ENCODE peak calls at places on chromosome X, in nine cellular contexts. One of them, this sample, is unnamed.
A peak's percentile ranks its signal among the peaks of the same experiment; 100 is the strongest.

GRCh38 chrX:23952984-23953907 is 45.4 kb downstream of the CXorf58 start:
- DNase-seq in sigmoid colon: no peak
- DNase-seq in fibroblast of pulmonary artery: no peak
- DNase-seq in HFF-Myc: no peak
- DNase-seq in pancreas: no peak
- DNase-seq in psoas muscle: no peak
- DNase-seq in GM23338: peak; percentile 43
- DNase-seq in lower lobe of right lung: no peak
- DNase-seq in uterus: no peak
- DNase-seq in this sample: no peak

GRCh38 chrX:20421275-20421674 is 154.6 kb upstream of the RPS6KA3 start:
- DNase-seq in lower lobe of right lung: no peak
- DNase-seq in GM23338: no peak
- DNase-seq in HFF-Myc: no peak
- DNase-seq in pancreas: no peak
- DNase-seq in sigmoid colon: no peak
- DNase-seq in uterus: no peak
- DNase-seq in psoas muscle: no peak
- DNase-seq in fibroblast of pulmonary artery: peak; percentile 51
- DNase-seq in this sample: no peak

GRCh38 chrX:142089193-142089592 is 115.9 kb downstream of the MAGEC2 start:
- DNase-seq in GM23338: peak; percentile 17
- DNase-seq in pancreas: no peak
- DNase-seq in lower lobe of right lung: no peak
- DNase-seq in uterus: no peak
- DNase-seq in sigmoid colon: no peak
- DNase-seq in fibroblast of pulmonary artery: peak; percentile 44
- DNase-seq in psoas muscle: no peak
- DNase-seq in HFF-Myc: peak; percentile 3
- DNase-seq in this sample: no peak

GRCh38 chrX:20454117-20454516 is 187.4 kb upstream of the RPS6KA3 start:
- DNase-seq in psoas muscle: no peak
- DNase-seq in pancreas: no peak
- DNase-seq in fibroblast of pulmonary artery: peak; percentile 3
- DNase-seq in uterus: no peak
- DNase-seq in GM23338: no peak
- DNase-seq in sigmoid colon: no peak
- DNase-seq in lower lobe of right lung: no peak
- DNase-seq in HFF-Myc: no peak
- DNase-seq in this sample: no peak

GRCh38 chrX:103608305-103608963 is 671 bp downstream of the TCEAL3 start:
- DNase-seq in lower lobe of right lung: peak; percentile 51
- DNase-seq in HFF-Myc: no peak
- DNase-seq in pancreas: peak; percentile 27
- DNase-seq in psoas muscle: peak; percentile 21
- DNase-seq in uterus: peak; percentile 27
- DNase-seq in fibroblast of pulmonary artery: no peak
- DNase-seq in sigmoid colon: no peak
- DNase-seq in GM23338: no peak
- DNase-seq in this sample: no peak

GRCh38 chrX:75155454-75155829 is 641 bp downstream of the ABCB7 start:
- DNase-seq in GM23338: peak; percentile 2
- DNase-seq in lower lobe of right lung: no peak
- DNase-seq in pancreas: no peak
- DNase-seq in sigmoid colon: no peak
- DNase-seq in fibroblast of pulmonary artery: no peak
- DNase-seq in uterus: no peak
- DNase-seq in HFF-Myc: no peak
- DNase-seq in psoas muscle: no peak
- DNase-seq in this sample: no peak

GRCh38 chrX:22686138-22686541 is 313.6 kb upstream of the DDX53 start:
- DNase-seq in sigmoid colon: peak; percentile 61
- DNase-seq in fibroblast of pulmonary artery: peak; percentile 91
- DNase-seq in psoas muscle: peak; percentile 19
- DNase-seq in GM23338: no peak
- DNase-seq in HFF-Myc: peak; percentile 14
- DNase-seq in lower lobe of right lung: no peak
- DNase-seq in uterus: no peak
- DNase-seq in pancreas: no peak
- DNase-seq in this sample: no peak

GRCh38 chrX:23726196-23726595 is 16.9 kb downstream of the ACOT9 start:
- DNase-seq in uterus: no peak
- DNase-seq in lower lobe of right lung: no peak
- DNase-seq in GM23338: no peak
- DNase-seq in HFF-Myc: no peak
- DNase-seq in fibroblast of pulmonary artery: no peak
- DNase-seq in pancreas: no peak
- DNase-seq in sigmoid colon: no peak
- DNase-seq in psoas muscle: no peak
- DNase-seq in this sample: no peak

GRCh38 chrX:67328496-67328895 is 215.3 kb upstream of the AR start:
- DNase-seq in GM23338: no peak
- DNase-seq in HFF-Myc: no peak
- DNase-seq in fibroblast of pulmonary artery: no peak
- DNase-seq in lower lobe of right lung: no peak
- DNase-seq in pancreas: no peak
- DNase-seq in sigmoid colon: no peak
- DNase-seq in uterus: no peak
- DNase-seq in psoas muscle: no peak
- DNase-seq in this sample: no peak

GRCh38 chrX:2705036-2705435 is 13.9 kb downstream of the CD99 start:
- DNase-seq in HFF-Myc: no peak
- DNase-seq in fibroblast of pulmonary artery: peak; percentile 53
- DNase-seq in sigmoid colon: no peak
- DNase-seq in uterus: no peak
- DNase-seq in pancreas: no peak
- DNase-seq in lower lobe of right lung: no peak
- DNase-seq in psoas muscle: no peak
- DNase-seq in GM23338: no peak
- DNase-seq in this sample: no peak

GRCh38 chrX:25158635-25159034 is 142.9 kb upstream of the ARX start:
- DNase-seq in lower lobe of right lung: no peak
- DNase-seq in GM23338: no peak
- DNase-seq in sigmoid colon: no peak
- DNase-seq in psoas muscle: no peak
- DNase-seq in pancreas: no peak
- DNase-seq in HFF-Myc: no peak
- DNase-seq in uterus: no peak
- DNase-seq in fibroblast of pulmonary artery: no peak
- DNase-seq in this sample: no peak

GRCh38 chrX:123731258-123731986 is 1.4 kb downstream of the THOC2 start:
- DNase-seq in fibroblast of pulmonary artery: peak; percentile 38
- DNase-seq in sigmoid colon: no peak
- DNase-seq in psoas muscle: no peak
- DNase-seq in lower lobe of right lung: peak; percentile 59
- DNase-seq in pancreas: no peak
- DNase-seq in HFF-Myc: no peak
- DNase-seq in GM23338: peak; percentile 18
- DNase-seq in uterus: no peak
- DNase-seq in this sample: no peak

DNA sequence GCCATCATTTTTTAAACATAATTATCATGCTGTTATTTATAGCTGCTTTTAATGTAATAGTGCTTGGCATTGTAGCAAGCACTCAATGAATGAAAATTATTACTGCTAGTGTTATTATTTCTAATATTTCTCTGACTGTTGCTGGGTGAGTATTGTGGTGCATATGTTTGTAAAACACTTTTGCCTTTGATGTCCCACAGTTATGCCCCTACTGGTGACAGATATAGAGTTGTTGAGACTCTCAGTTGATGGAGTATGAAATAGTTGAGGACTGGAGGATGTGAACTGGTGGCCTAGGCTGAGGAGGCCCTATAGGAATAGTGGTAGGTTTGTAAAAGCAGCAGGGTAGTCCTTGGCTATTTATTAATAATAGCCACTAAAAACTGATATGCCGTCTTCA is 9.6 kb downstream of the INTS6L start:
- DNase-seq in psoas muscle: no peak
- DNase-seq in sigmoid colon: no peak
- DNase-seq in GM23338: no peak
- DNase-seq in fibroblast of pulmonary artery: no peak
- DNase-seq in pancreas: no peak
- DNase-seq in HFF-Myc: no peak
- DNase-seq in uterus: no peak
- DNase-seq in lower lobe of right lung: no peak
- DNase-seq in this sample: no peak
- TF ChIP-seq CTCF in psoas muscle: no peak
- TF ChIP-seq CTCF in sigmoid colon: no peak
- TF ChIP-seq CTCF in GM23338: no peak
- TF ChIP-seq CTCF in fibroblast of pulmonary artery: no peak
- TF ChIP-seq CTCF in pancreas: no peak
- TF ChIP-seq CTCF in HFF-Myc: no peak
- TF ChIP-seq CTCF in uterus: no peak
- TF ChIP-seq CTCF in lower lobe of right lung: no peak
- TF ChIP-seq CTCF in this sample: no peak

GRCh38 chrX:71870337-71871098 is 40.1 kb upstream of the NHSL2 start:
- DNase-seq in fibroblast of pulmonary artery: peak; percentile 11
- DNase-seq in psoas muscle: no peak
- DNase-seq in lower lobe of right lung: no peak
- DNase-seq in HFF-Myc: peak; percentile 3
- DNase-seq in pancreas: no peak
- DNase-seq in sigmoid colon: no peak
- DNase-seq in GM23338: peak; percentile 66
- DNase-seq in uterus: no peak
- DNase-seq in this sample: no peak
- TF ChIP-seq CTCF in fibroblast of pulmonary artery: peak; percentile 24
- TF ChIP-seq CTCF in psoas muscle: no peak
- TF ChIP-seq CTCF in lower lobe of right lung: no peak
- TF ChIP-seq CTCF in HFF-Myc: peak; percentile 29
- TF ChIP-seq CTCF in pancreas: no peak
- TF ChIP-seq CTCF in sigmoid colon: no peak
- TF ChIP-seq CTCF in GM23338: peak; percentile 76
- TF ChIP-seq CTCF in uterus: no peak
- TF ChIP-seq CTCF in this sample: peak; percentile 33

GRCh38 chrX:40922307-40922706 is 162.9 kb upstream of the USP9X start:
- DNase-seq in uterus: no peak
- DNase-seq in fibroblast of pulmonary artery: peak; percentile 71
- DNase-seq in lower lobe of right lung: no peak
- DNase-seq in HFF-Myc: no peak
- DNase-seq in psoas muscle: no peak
- DNase-seq in GM23338: peak; percentile 88
- DNase-seq in pancreas: no peak
- DNase-seq in sigmoid colon: no peak
- DNase-seq in this sample: no peak
- TF ChIP-seq CTCF in uterus: no peak
- TF ChIP-seq CTCF in fibroblast of pulmonary artery: peak; percentile 41
- TF ChIP-seq CTCF in lower lobe of right lung: peak; percentile 15
- TF ChIP-seq CTCF in HFF-Myc: peak; percentile 29
- TF ChIP-seq CTCF in psoas muscle: peak; percentile 10
- TF ChIP-seq CTCF in GM23338: peak; percentile 74
- TF ChIP-seq CTCF in pancreas: no peak
- TF ChIP-seq CTCF in sigmoid colon: no peak
- TF ChIP-seq CTCF in this sample: peak; percentile 45

GRCh38 chrX:44202596-44202995 is 140.9 kb downstream of the EFHC2 start:
- DNase-seq in psoas muscle: no peak
- DNase-seq in HFF-Myc: no peak
- DNase-seq in GM23338: no peak
- DNase-seq in sigmoid colon: no peak
- DNase-seq in lower lobe of right lung: no peak
- DNase-seq in pancreas: no peak
- DNase-seq in uterus: no peak
- DNase-seq in fibroblast of pulmonary artery: no peak
- DNase-seq in this sample: no peak

DNA sequence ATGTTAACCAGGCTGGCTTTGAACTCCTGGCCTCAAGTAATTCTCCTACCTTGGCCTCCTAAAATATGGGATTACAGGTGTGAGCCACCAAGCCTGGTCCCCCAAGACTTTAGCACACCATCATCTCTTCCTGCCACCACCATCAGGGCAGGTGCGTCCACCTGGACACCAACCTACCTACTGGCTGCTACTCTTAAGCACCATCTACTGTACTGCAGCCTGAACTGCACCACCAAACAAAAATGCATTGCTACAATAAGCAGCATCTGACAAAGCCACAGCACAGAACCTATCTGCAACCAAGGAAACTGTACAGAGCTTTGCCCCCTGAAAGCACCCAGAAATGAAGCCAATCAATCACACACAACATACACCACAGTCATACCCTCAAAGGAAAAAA is 139.7 kb downstream of the EFHC2 start:
- DNase-seq in psoas muscle: no peak
- DNase-seq in lower lobe of right lung: no peak
- DNase-seq in fibroblast of pulmonary artery: no peak
- DNase-seq in HFF-Myc: no peak
- DNase-seq in pancreas: no peak
- DNase-seq in sigmoid colon: no peak
- DNase-seq in uterus: no peak
- DNase-seq in GM23338: peak; percentile 35
- DNase-seq in this sample: no peak
- TF ChIP-seq CTCF in psoas muscle: no peak
- TF ChIP-seq CTCF in lower lobe of right lung: no peak
- TF ChIP-seq CTCF in fibroblast of pulmonary artery: no peak
- TF ChIP-seq CTCF in HFF-Myc: no peak
- TF ChIP-seq CTCF in pancreas: no peak
- TF ChIP-seq CTCF in sigmoid colon: no peak
- TF ChIP-seq CTCF in uterus: no peak
- TF ChIP-seq CTCF in GM23338: peak; percentile 66
- TF ChIP-seq CTCF in this sample: peak; percentile 6

DNA sequence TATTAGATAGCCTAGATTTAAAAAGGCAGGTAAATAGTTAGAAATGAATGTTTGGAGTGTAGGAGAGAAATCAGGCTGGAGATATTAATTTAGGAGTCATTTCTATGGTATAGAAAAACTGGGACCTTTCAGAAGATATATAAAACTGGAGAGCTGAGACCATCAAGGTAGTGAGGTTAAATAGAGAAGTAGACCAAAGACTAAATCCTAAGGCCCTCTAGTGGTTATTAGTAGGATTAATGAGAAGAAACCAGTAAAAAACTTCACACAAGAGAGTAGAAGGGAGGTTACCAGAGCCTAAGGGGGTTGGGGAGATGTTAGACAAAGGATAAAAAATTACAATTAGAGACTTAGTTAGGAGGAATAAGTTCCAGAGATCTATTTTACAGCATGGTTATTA is 351.0 kb upstream of the SPANXN1 start:
- DNase-seq in fibroblast of pulmonary artery: no peak
- DNase-seq in uterus: no peak
- DNase-seq in pancreas: no peak
- DNase-seq in psoas muscle: no peak
- DNase-seq in sigmoid colon: no peak
- DNase-seq in GM23338: no peak
- DNase-seq in lower lobe of right lung: no peak
- DNase-seq in HFF-Myc: no peak
- DNase-seq in this sample: no peak
- TF ChIP-seq CTCF in fibroblast of pulmonary artery: no peak
- TF ChIP-seq CTCF in uterus: no peak
- TF ChIP-seq CTCF in pancreas: no peak
- TF ChIP-seq CTCF in psoas muscle: no peak
- TF ChIP-seq CTCF in sigmoid colon: no peak
- TF ChIP-seq CTCF in GM23338: no peak
- TF ChIP-seq CTCF in lower lobe of right lung: peak; percentile 8
- TF ChIP-seq CTCF in HFF-Myc: no peak
- TF ChIP-seq CTCF in this sample: peak; percentile 36